ENCODE peak calls at places on chromosome 12, in five cellular contexts. J is HEK293T, P is HepG2, I is GM12878, V is H1. E is an unnamed sample.

GRCh38 chr12:50088577-50089335 is 3.6 kb downstream of the SMARCD1 start:
- DNase-seq in P (peak; percentile 68), J (peak; percentile 59), I (peak; percentile 37), V (no peak), E (no peak)

GRCh38 chr12:3341594-3341993 is 149.4 kb upstream of the PRMT8 start:
- DNase-seq in I (no peak), J (no peak), V (no peak), P (no peak), E (no peak)

GRCh38 chr12:86663691-86664090 is 407.5 kb upstream of the MGAT4C start:
- DNase-seq in V (no peak), I (no peak), P (no peak), J (no peak), E (no peak)

GRCh38 chr12:106416273-106416672 is 58.7 kb downstream of the POLR3B start:
- DNase-seq in V (no peak), P (no peak), J (no peak), I (no peak), E (peak; percentile 23)

GRCh38 chr12:47903927-47904646 is 707 bp downstream of the VDR start:
- DNase-seq in I (no peak), J (no peak), V (no peak), P (no peak), E (no peak)

GRCh38 chr12:123119808-123120207 is 31.1 kb downstream of the PITPNM2 start:
- DNase-seq in I (peak; percentile 57), J (no peak), V (no peak), P (no peak), E (no peak)

GRCh38 chr12:59452746-59453145 is 143.1 kb upstream of the SLC16A7 start:
- DNase-seq in V (no peak), I (no peak), P (no peak), J (no peak), E (no peak)

GRCh38 chr12:12503384-12504078 is 59.1 kb downstream of the DUSP16 start:
- DNase-seq in P (no peak), V (peak; percentile 56), J (no peak), I (no peak), E (peak; percentile 64)

GRCh38 chr12:62898568-62898967 is 36.4 kb downstream of the PPM1H start:
- DNase-seq in V (no peak), P (no peak), I (no peak), J (no peak), E (no peak)

GRCh38 chr12:59678759-59679411 is 83.1 kb downstream of the SLC16A7 start:
- DNase-seq in J (no peak), V (no peak), I (no peak), P (no peak), E (no peak)

GRCh38 chr12:126772171-126772864 is 1494.7 kb upstream of the TMEM132C start:
- DNase-seq in J (no peak), I (peak; percentile 83), P (peak; percentile 6), V (no peak), E (no peak)

GRCh38 chr12:123931686-123932321 is 40.8 kb downstream of the CCDC92 start:
- DNase-seq in I (no peak), J (no peak), V (no peak), P (no peak), E (no peak)

GRCh38 chr12:64780220-64780530 is 21.0 kb upstream of the GNS start:
- DNase-seq in I (no peak), P (no peak), J (no peak), V (peak; percentile 75), E (no peak)

GRCh38 chr12:89208661-89209096 is 143.6 kb downstream of the DUSP6 start:
- DNase-seq in J (no peak), I (no peak), P (no peak), V (no peak), E (no peak)

GRCh38 chr12:32116897-32117296 is 10.2 kb downstream of the BICD1 start:
- DNase-seq in V (no peak), J (no peak), P (no peak), I (no peak), E (no peak)

GRCh38 chr12:6532051-6532926 is 2.0 kb upstream of the GAPDH start:
- DNase-seq in V (peak; percentile 62), P (peak; percentile 78), I (no peak), J (peak; percentile 19), E (peak; percentile 88)

GRCh38 chr12:30047499-30048262 is 263.9 kb upstream of the TMTC1 start:
- DNase-seq in V (no peak), I (no peak), P (no peak), J (no peak), E (peak; percentile 43)

GRCh38 chr12:71763682-71764379 is 9.2 kb downstream of the RAB21 start:
- DNase-seq in J (no peak), I (no peak), V (no peak), P (no peak), E (no peak)

GRCh38 chr12:49014547-49014946 is 4.0 kb downstream of the PRKAG1 start:
- DNase-seq in P (no peak), V (no peak), J (no peak), I (no peak), E (no peak)

GRCh38 chr12:39028382-39028781 is 123.0 kb upstream of the CPNE8 start:
- DNase-seq in J (no peak), I (no peak), V (no peak), P (no peak), E (no peak)

GRCh38 chr12:100823988-100824387 is 29.4 kb downstream of the ANO4 start:
- DNase-seq in I (no peak), P (no peak), V (no peak), J (no peak), E (no peak)

GRCh38 chr12:6692888-6693287 is 3.7 kb upstream of the ZNF384 start:
- DNase-seq in J (no peak), V (no peak), P (no peak), I (no peak), E (no peak)

GRCh38 chr12:17818931-17819330 is 271.1 kb downstream of the RERGL start:
- DNase-seq in V (no peak), I (no peak), J (no peak), P (no peak), E (no peak)

GRCh38 chr12:47017041-47017713 is 62.2 kb upstream of the PCED1B start:
- DNase-seq in I (no peak), J (no peak), V (no peak), P (no peak), E (no peak)

GRCh38 chr12:87405918-87406317 is 623.3 kb downstream of the C12orf50 start:
- DNase-seq in P (no peak), I (no peak), V (no peak), J (no peak), E (no peak)

GRCh38 chr12:88408828-88409227 is 171.4 kb downstream of the KITLG start:
- DNase-seq in I (no peak), P (no peak), V (no peak), J (no peak), E (no peak)

GRCh38 chr12:126397071-126397571 is 1331.9 kb downstream of the AACS start:
- DNase-seq in J (no peak), I (no peak), P (no peak), V (no peak), E (no peak)

GRCh38 chr12:119910586-119910985 is 33.5 kb upstream of the CIT start:
- DNase-seq in P (no peak), V (no peak), J (no peak), I (no peak), E (no peak)

GRCh38 chr12:89299951-89300350 is 52.4 kb downstream of the DUSP6 start:
- DNase-seq in J (no peak), P (no peak), I (no peak), V (no peak), E (no peak)

GRCh38 chr12:18320036-18320617 is 58.8 kb downstream of the PIK3C2G start:
- DNase-seq in I (no peak), V (no peak), P (peak; percentile 74), J (peak; percentile 51), E (peak; percentile 63)

GRCh38 chr12:131494141-131494733 is 216.7 kb upstream of the SFSWAP start:
- DNase-seq in P (no peak), V (no peak), I (no peak), J (no peak), E (no peak)

GRCh38 chr12:131491155-131491554 is 219.7 kb upstream of the SFSWAP start:
- DNase-seq in V (no peak), I (no peak), J (no peak), P (no peak), E (no peak)

GRCh38 chr12:131491887-131492490 is 218.9 kb upstream of the SFSWAP start:
- DNase-seq in J (no peak), P (no peak), V (no peak), I (no peak), E (no peak)

GRCh38 chr12:131494741-131495524 is 216.0 kb upstream of the SFSWAP start:
- DNase-seq in V (no peak), J (no peak), I (no peak), P (no peak), E (no peak)

DNA sequence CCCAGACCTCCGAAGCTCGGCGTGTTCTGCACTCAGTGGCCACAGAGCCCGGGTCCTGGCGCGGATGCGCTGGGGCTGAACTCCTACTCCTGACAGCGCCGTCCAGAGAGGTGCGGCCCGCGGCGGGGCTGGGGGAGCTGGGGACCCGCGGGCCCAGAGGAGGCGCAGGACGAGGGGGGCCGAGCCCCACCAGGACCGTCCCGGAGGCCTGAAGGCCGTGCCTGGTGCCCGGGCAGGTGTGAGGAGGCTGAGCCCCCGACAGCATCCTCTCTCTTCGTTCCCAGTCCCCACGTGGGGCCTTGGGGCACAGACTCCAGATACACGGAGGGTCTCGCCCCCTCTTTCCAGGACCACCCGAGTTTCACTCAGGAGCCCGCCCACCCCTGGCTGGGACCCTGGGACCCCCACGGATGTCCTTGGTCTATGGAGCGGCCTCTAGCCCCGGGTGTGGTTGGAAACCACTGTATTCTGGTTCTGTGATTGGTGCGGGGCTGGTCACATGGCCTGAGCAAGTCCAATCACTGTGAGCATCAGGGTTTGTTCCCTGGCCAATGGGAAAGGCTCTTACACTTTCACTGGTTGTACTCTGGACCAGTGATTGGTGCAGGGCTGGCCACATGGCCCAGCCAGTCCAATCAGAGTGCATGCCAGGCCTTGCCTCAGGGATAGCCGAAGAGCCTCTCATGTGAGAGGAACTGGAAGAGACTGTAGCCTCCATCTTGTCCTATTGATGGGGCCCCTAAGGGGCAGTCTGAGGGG is 217.6 kb upstream of the SFSWAP start:
- DNase-seq in V (no peak), P (no peak), I (no peak), J (no peak), E (no peak)
- TF ChIP-seq SUZ12 in V (no peak), P (no peak), I (no peak), J (no peak), E (no peak)

GRCh38 chr12:53803194-53803593 is 51.4 kb upstream of the CISTR start:
- DNase-seq in P (no peak), V (no peak), J (no peak), I (no peak), E (no peak)
- TF ChIP-seq SUZ12 in P (no peak), V (no peak), J (no peak), I (no peak), E (no peak)

GRCh38 chr12:67211494-67211893 is 57.7 kb upstream of the CAND1 start:
- DNase-seq in I (no peak), J (no peak), P (no peak), V (no peak), E (no peak)
- TF ChIP-seq SUZ12 in I (no peak), J (no peak), P (no peak), V (no peak), E (no peak)

GRCh38 chr12:108289342-108290131 is 49.6 kb downstream of the CMKLR1 start:
- DNase-seq in J (no peak), I (no peak), V (no peak), P (no peak), E (no peak)
- TF ChIP-seq SUZ12 in J (no peak), I (no peak), V (no peak), P (no peak), E (no peak)